ENCODE peak calls at places on chromosomes 5 and 9, in seven cellular contexts. T, B, K, I, M, F and H are unnamed samples.

GRCh38 chr5:150641006-150641570 is 628 bp downstream of the SYNPO start:
- DNase-seq in K (peak), M (no peak), F (peak), T (no peak), I (peak), B (peak), H (peak)

GRCh38 chr9:134944351-134944802 is 26.7 kb upstream of the FCN1 start:
- DNase-seq in B (no peak), K (peak), M (peak), T (no peak), I (no peak), F (peak), H (peak)

GRCh38 chr5:2131826-2132496 is 249.2 kb upstream of the IRX4 start:
- DNase-seq in K (no peak), F (no peak), I (no peak), B (no peak), M (no peak), T (no peak), H (no peak)

GRCh38 chr9:133609311-133610098 is at the start of gene FAM163B:
- DNase-seq in B (peak), T (no peak), F (peak), M (peak), I (no peak), K (peak), H (peak)

GRCh38 chr5:1479581-1480188 is 34.4 kb upstream of the SLC6A3 start:
- DNase-seq in T (no peak), K (peak), M (peak), F (peak), I (peak), B (peak), H (peak)

GRCh38 chr5:57784106-57784505 is 301.5 kb upstream of the ACTBL2 start:
- DNase-seq in M (no peak), F (no peak), T (no peak), K (no peak), I (no peak), B (no peak), H (peak)

GRCh38 chr5:74233091-74233490 is 407.4 kb downstream of the ENC1 start:
- DNase-seq in F (no peak), K (no peak), I (no peak), T (no peak), B (no peak), M (no peak), H (no peak)

GRCh38 chr5:147578228-147579024 is 68.6 kb upstream of the DPYSL3 start:
- DNase-seq in B (peak), K (peak), T (no peak), F (no peak), I (peak), M (peak), H (peak)

GRCh38 chr5:71786337-71787060 is 67.4 kb downstream of the CARTPT start:
- DNase-seq in T (no peak), B (no peak), M (no peak), F (no peak), I (no peak), K (no peak), H (no peak)

GRCh38 chr5:73641811-73642210 is 15.8 kb downstream of the ARHGEF28 start:
- DNase-seq in M (no peak), K (no peak), I (no peak), B (no peak), F (no peak), T (no peak), H (no peak)

GRCh38 chr9:16884952-16885513 is 14.6 kb upstream of the BNC2 start:
- DNase-seq in I (peak), B (no peak), K (peak), F (no peak), M (no peak), T (no peak), H (peak)

GRCh38 chr5:156015137-156015536 is 311.8 kb upstream of the SGCD start:
- DNase-seq in K (no peak), I (no peak), T (no peak), F (no peak), B (no peak), M (no peak), H (no peak)

GRCh38 chr9:27333241-27334052 is 36.5 kb upstream of the EQTN start:
- DNase-seq in B (peak), F (peak), M (peak), T (peak), K (peak), I (peak), H (peak)

GRCh38 chr9:108163321-108164005 is 673.9 kb upstream of the KLF4 start:
- DNase-seq in K (no peak), T (no peak), I (peak), B (no peak), M (no peak), F (no peak), H (peak)

GRCh38 chr5:172887735-172888134 is 53.7 kb downstream of the ERGIC1 start:
- DNase-seq in F (peak), M (no peak), I (no peak), K (peak), T (peak), B (no peak), H (peak)

GRCh38 chr5:142819816-142820215 is 49.6 kb downstream of the ARHGAP26 start:
- DNase-seq in K (peak), F (no peak), I (peak), B (no peak), M (no peak), T (no peak), H (peak)

GRCh38 chr5:124613273-124613953 is 133.0 kb downstream of the ZNF608 start:
- DNase-seq in B (no peak), F (no peak), T (no peak), K (no peak), I (no peak), M (no peak), H (no peak)

GRCh38 chr9:99023831-99024230 is 80.1 kb downstream of the COL15A1 start:
- DNase-seq in B (no peak), K (peak), F (peak), T (no peak), I (no peak), M (no peak), H (peak)

GRCh38 chr5:174760721-174761120 is 36.3 kb downstream of the MSX2 start:
- DNase-seq in F (no peak), M (no peak), T (no peak), I (no peak), B (no peak), K (no peak), H (peak)

GRCh38 chr9:530681-531080 is 310.8 kb upstream of the DMRT1 start:
- DNase-seq in F (no peak), T (no peak), M (no peak), I (peak), B (no peak), K (no peak), H (peak)

GRCh38 chr5:107388111-107388861 is 282.5 kb downstream of the EFNA5 start:
- DNase-seq in K (peak), I (peak), F (no peak), T (no peak), B (no peak), M (peak), H (peak)

GRCh38 chr9:137745541-137745991 is 126.8 kb downstream of the EHMT1 start:
- DNase-seq in M (peak), F (no peak), I (peak), K (peak), B (peak), T (no peak), H (peak)

GRCh38 chr5:106312360-106312759 is 1358.4 kb downstream of the EFNA5 start:
- DNase-seq in B (peak), F (no peak), I (peak), T (no peak), M (no peak), K (peak), H (peak)

GRCh38 chr9:129177791-129178578 is at the start of gene IER5L:
- DNase-seq in I (peak), B (peak), F (peak), K (peak), M (peak), T (peak), H (peak)

GRCh38 chr9:129177443-129177790 is 644 bp downstream of the IER5L start:
- DNase-seq in B (no peak), I (no peak), K (no peak), T (no peak), F (no peak), M (no peak), H (peak)

GRCh38 chr9:129178983-129179382 is 922 bp upstream of the IER5L start:
- DNase-seq in T (no peak), M (peak), F (no peak), K (no peak), I (no peak), B (no peak), H (no peak)

GRCh38 chr9:129176786-129177442 is 1.1 kb downstream of the IER5L start:
- DNase-seq in M (peak), T (no peak), F (peak), K (peak), B (no peak), I (peak), H (peak)

GRCh38 chr9:129178579-129178909 is 483 bp upstream of the IER5L start:
- DNase-seq in T (no peak), I (no peak), F (no peak), K (no peak), B (no peak), M (no peak), H (no peak)
- H3K4me3 ChIP-seq in T (peak), I (peak), F (no peak), K (peak), B (peak), M (peak), H (peak)

DNA sequence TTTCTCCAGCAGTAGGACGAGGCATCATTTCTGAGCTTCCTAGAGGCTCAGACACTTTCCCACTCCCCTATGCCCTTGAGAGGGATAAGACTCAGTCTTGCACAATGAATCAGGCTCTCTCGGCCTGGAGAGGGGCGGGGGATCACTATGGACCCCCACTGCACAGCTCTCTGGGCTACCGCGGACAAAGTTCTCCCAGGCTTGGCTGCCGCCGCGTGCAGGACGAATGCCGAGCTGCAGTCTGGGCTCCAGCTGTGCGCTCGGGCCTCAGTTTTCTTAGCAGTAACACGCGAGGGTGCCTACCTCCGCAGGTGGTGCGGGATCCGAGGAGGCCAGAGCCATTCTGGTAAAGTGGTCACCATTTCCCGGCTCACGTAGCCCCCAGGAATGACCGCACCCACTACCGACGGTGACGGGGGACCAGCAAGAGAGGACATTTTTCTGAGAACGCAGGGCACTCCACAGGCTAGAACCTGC is 3.4 kb upstream of the MYORG start:
- DNase-seq in T (no peak), I (no peak), B (no peak), M (no peak), F (no peak), K (peak), H (no peak)
- H3K4me3 ChIP-seq in T (peak), I (no peak), B (peak), M (peak), F (peak), K (peak), H (no peak)

GRCh38 chr5:179344301-179345178 is 721 bp downstream of the ADAMTS2 start:
- DNase-seq in K (peak), M (peak), I (no peak), B (no peak), F (peak), T (no peak), H (peak)

GRCh38 chr5:179343902-179344300 is 1.4 kb downstream of the ADAMTS2 start:
- DNase-seq in I (no peak), T (no peak), F (peak), B (peak), K (peak), M (peak), H (peak)

GRCh38 chr5:179345179-179345428 is 157 bp downstream of the ADAMTS2 start:
- DNase-seq in B (no peak), K (no peak), F (no peak), M (no peak), I (no peak), T (no peak), H (no peak)

GRCh38 chr5:179342577-179342976 is 2.7 kb downstream of the ADAMTS2 start:
- DNase-seq in I (no peak), M (no peak), T (no peak), K (peak), B (no peak), F (peak), H (peak)

GRCh38 chr5:179343021-179343781 is 2.1 kb downstream of the ADAMTS2 start:
- DNase-seq in K (no peak), T (no peak), F (no peak), B (no peak), M (no peak), I (no peak), H (peak)
- H3K4me3 ChIP-seq in K (peak), T (peak), F (peak), B (no peak), M (peak), I (no peak), H (peak)

DNA sequence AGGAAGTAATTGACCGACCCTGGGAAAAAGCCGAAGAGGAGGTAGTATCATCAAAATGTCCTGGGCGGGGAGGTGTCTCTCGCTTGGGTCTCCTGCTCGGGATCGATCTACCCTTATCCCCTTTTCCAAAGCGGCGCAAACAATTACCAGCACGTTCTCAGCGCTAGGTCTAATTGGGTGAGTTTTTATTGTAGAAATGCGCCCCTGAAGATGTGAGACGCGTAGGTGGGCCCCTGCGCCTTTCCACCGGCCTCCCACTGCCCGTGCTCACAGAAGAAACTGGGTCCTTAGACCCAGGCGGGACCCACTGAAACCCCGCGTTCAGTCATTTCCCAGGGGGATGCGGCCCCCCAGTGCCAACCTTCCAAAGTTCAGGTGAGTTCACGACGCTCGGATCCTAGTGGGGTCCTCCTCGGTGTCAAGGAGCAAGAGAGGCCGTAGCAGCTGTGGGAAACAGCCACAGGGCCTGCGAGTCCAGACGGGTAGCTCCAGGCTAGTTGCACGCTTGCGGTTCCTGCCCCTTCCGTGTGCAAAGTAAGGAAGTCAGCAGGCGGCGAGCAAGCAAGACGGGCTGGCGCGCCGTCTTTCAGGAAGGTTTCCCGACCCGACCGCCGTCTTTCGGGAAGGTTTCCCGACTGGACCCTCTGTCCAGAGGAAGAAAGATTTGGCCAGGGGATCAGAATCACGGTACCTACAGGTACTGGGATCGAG is 1.5 kb downstream of the SMIM32 start:
- DNase-seq in B (no peak), M (peak), F (no peak), K (peak), I (no peak), T (no peak), H (peak)
- H3K4me3 ChIP-seq in B (no peak), M (peak), F (no peak), K (peak), I (no peak), T (peak), H (peak)

DNA sequence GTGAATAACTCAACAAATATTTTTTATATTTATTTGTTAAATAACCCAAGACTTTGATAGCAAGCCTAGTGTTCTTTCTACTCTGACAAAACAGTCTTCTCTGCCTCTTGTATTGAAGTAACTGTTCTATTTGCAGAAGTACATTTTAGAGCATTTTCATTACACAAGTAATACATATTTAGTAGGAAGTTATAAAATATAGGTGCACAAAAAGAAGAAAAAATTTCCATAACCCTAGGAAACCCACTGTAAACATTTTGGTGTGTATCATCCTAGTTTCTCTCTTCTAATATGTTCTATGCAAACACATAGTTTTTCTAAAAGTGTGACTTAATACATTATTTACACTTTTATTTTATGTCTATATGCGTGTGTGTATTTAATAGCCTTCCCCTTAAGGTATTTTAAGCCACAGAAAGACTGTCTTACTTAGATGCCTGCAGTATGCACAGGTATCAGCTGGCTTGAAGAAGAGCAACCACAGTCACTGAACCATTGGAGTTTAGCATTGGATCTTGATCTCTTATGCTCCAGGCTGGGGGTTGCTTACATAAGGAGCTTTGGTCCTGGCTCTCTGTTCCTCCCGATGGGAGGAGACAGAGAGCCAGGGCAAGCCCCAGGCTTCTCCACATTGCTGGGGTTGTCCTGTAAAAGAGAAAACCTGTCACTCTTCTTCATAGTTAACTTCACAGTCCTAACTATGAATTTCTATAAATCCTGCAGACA is 3.8 kb downstream of the SELENOP start:
- DNase-seq in T (no peak), M (peak), I (no peak), B (no peak), F (no peak), K (peak), H (no peak)
- H3K4me3 ChIP-seq in T (peak), M (no peak), I (no peak), B (no peak), F (no peak), K (no peak), H (no peak)

DNA sequence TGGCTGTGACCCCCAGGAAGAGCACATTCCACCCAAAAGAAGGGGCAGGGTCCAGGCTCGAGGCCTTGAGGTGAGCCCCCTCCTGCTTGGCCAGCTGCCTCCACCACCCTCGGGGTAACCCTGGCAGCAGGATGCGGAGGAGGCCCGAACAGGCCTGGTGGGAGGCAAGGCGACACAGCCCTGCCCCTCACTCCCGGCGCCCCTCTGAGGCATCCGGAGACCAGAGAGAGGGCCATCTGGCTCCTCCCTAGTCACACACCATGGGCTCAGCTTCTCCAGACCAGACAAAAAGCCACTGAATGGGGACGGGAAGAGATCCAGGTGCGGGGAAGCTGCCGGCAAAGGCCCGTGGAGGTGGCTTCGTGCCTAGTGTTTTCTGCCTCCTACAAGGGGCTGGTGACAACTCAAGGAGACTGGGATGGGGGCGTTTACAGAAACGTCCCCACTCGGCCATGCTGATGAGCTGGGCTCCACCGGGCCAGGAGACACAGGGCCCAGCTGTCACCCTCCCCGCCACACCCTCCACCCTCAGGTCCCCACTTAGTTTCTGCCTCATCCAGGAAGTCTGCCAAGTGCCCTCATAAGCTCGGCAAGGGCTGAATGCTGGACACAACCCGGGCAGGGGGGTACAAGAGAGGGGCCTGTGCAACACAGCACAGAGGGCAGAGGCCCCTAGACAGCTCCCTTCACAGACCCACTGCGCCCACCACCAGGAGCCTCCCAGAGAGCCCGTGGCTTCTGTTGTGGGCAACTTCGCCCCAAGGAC is 41.9 kb downstream of the NACC2 start:
- DNase-seq in I (no peak), K (no peak), B (no peak), F (no peak), M (peak), T (no peak), H (peak)
- H3K4me3 ChIP-seq in I (peak), K (no peak), B (peak), F (no peak), M (no peak), T (no peak), H (no peak)

GRCh38 chr5:10442581-10442980 is 902 bp downstream of the ROPN1L start:
- DNase-seq in T (no peak), K (no peak), F (no peak), I (peak), B (no peak), M (no peak), H (peak)
- H3K4me3 ChIP-seq in T (peak), K (no peak), F (no peak), I (peak), B (peak), M (peak), H (peak)

DNA sequence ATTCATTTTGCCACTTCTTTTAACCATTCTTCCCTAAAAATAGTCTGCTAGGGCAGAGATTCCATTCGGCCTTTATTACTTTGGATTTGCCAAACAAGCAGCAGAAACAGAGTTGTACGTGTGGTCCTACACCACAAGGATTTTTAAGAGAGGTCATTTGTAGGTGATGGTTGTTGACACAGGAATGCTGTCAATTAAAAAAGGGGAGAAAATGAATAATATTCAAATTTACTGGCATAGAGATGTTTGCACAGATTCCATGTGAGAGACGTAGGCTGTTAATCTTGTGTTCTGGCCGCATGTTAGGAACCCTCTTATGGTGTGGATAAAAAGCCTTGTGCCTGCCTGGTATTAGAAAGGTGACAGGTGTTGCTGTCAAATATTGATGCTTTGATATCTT is 34.9 kb downstream of the TRIO start:
- DNase-seq in I (no peak), M (no peak), F (no peak), K (no peak), B (no peak), T (no peak), H (no peak)
- H3K4me3 ChIP-seq in I (peak), M (no peak), F (no peak), K (no peak), B (no peak), T (no peak), H (peak)